ENCODE peak calls at places on chromosomes 3 and 15, in eight cellular contexts. Q is cardiac fibroblast, K is brain microvascular endothelial cell, U is progenitor cell of endocrine pancreas, J is activated B cell treated with CpG ODN at 0.5 μM for 24 hours, C is type B pancreatic cell, X is stomach, O is AG09309. V is an unnamed sample.

GRCh38 chr15:31300981-31301686 is 25.5 kb upstream of the KLF13 start:
- DNase-seq in Q (no peak), K (no peak), U (no peak), J (no peak), C (peak), X (no peak), O (no peak), V (no peak)

GRCh38 chr3:24067483-24067882 is 122.4 kb downstream of the NR1D2 start:
- DNase-seq in Q (peak), K (no peak), U (no peak), J (no peak), C (no peak), X (no peak), O (no peak), V (no peak)

GRCh38 chr3:46359748-46360509 is 6.0 kb downstream of the CCR2 start:
- DNase-seq in Q (peak), K (no peak), U (no peak), J (no peak), C (no peak), X (no peak), O (no peak), V (no peak)

GRCh38 chr15:77185242-77185785 is 114.4 kb upstream of the TSPAN3 start:
- DNase-seq in Q (no peak), K (no peak), U (no peak), J (no peak), C (no peak), X (no peak), O (no peak), V (no peak)

GRCh38 chr3:185519021-185519420 is 20.2 kb upstream of the TMEM41A start:
- DNase-seq in Q (no peak), K (no peak), U (no peak), J (no peak), C (no peak), X (no peak), O (no peak), V (no peak)

GRCh38 chr3:36095238-36095637 is 285.1 kb upstream of the STAC start:
- DNase-seq in Q (no peak), K (no peak), U (no peak), J (no peak), C (no peak), X (no peak), O (no peak), V (no peak)

GRCh38 chr3:169666501-169667379 is 3.2 kb upstream of the MECOM start:
- DNase-seq in Q (no peak), K (no peak), U (peak), J (no peak), C (no peak), X (peak), O (no peak), V (no peak)

GRCh38 chr15:73127302-73127936 is 75.2 kb downstream of the NEO1 start:
- DNase-seq in Q (peak), K (peak), U (no peak), J (no peak), C (no peak), X (no peak), O (no peak), V (no peak)

GRCh38 chr3:197406266-197406665 is 107.9 kb upstream of the DLG1 start:
- DNase-seq in Q (peak), K (no peak), U (no peak), J (no peak), C (no peak), X (no peak), O (no peak), V (no peak)

GRCh38 chr15:60804986-60805949 is 326.3 kb upstream of the ICE2 start:
- DNase-seq in Q (peak), K (peak), U (no peak), J (no peak), C (no peak), X (no peak), O (peak), V (no peak)

GRCh38 chr3:19436746-19437145 is 288.4 kb downstream of the KCNH8 start:
- DNase-seq in Q (no peak), K (no peak), U (no peak), J (no peak), C (no peak), X (no peak), O (no peak), V (no peak)

GRCh38 chr3:126770096-126770495 is 66.1 kb downstream of the CHCHD6 start:
- DNase-seq in Q (peak), K (no peak), U (no peak), J (no peak), C (no peak), X (no peak), O (no peak), V (no peak)

GRCh38 chr15:67824157-67824899 is 981 bp upstream of the SKOR1 start:
- DNase-seq in Q (no peak), K (no peak), U (no peak), J (no peak), C (no peak), X (no peak), O (no peak), V (no peak)

GRCh38 chr3:100928638-100929428 is 64.4 kb downstream of the ABI3BP start:
- DNase-seq in Q (peak), K (peak), U (no peak), J (no peak), C (no peak), X (no peak), O (peak), V (no peak)

GRCh38 chr3:18418173-18418572 is 7.0 kb downstream of the SATB1 start:
- DNase-seq in Q (no peak), K (no peak), U (no peak), J (no peak), C (no peak), X (no peak), O (no peak), V (no peak)

GRCh38 chr15:91291673-91292072 is 191.6 kb downstream of the SV2B start:
- DNase-seq in Q (peak), K (no peak), U (no peak), J (no peak), C (no peak), X (no peak), O (no peak), V (no peak)

GRCh38 chr15:72342385-72342784 is 22.4 kb upstream of the CELF6 start:
- DNase-seq in Q (peak), K (peak), U (no peak), J (no peak), C (no peak), X (peak), O (no peak), V (no peak)

GRCh38 chr3:128584412-128585020 is 66.1 kb downstream of the RPN1 start:
- DNase-seq in Q (peak), K (peak), U (peak), J (no peak), C (no peak), X (peak), O (peak), V (no peak)

DNA sequence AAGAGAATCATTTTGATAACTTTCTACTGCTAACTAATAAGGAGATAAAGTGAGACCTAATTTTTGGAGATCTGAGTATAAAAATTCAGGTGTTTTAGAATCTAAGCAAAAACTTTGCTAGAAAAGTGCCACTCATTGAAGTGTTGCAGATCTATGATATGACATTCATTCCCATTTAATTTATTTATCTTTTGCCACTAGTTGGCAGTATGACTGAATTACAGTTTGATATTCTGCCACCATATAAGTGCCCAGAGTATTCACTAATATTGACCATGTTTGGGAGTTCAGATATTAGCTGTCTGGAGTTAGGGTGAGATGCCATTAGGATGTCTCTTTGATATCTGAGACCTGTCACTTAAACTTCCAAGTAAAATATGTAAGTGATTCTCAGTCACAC is 251.3 kb upstream of the GBE1 start:
- DNase-seq in Q (peak), K (no peak), U (no peak), J (no peak), C (no peak), X (no peak), O (no peak), V (no peak)
- TF ChIP-seq CTCF in Q (peak), K (peak), U (peak), J (no peak), C (peak), X (no peak), O (peak), V (no peak)

DNA sequence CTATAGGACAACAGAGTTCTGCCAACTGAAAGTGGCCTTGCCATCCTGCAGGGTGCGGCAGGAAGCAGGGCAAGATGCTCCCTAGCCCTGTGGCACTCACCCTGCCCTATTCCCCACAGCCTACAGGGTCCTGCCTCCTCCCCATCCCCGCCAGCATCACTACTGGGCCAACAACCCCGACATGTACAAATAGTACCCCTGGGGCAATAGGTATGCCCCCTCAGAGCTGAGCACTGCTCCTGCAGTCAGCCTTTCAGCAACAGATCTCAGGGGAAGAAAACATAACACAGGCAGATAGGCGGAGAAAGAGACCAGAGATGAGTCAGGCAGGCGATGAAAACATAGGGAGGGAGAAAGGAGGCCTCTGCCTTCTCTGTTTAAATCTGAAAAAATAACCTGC is 74.7 kb downstream of the XXYLT1 start:
- DNase-seq in Q (peak), K (peak), U (no peak), J (no peak), C (peak), X (peak), O (no peak), V (no peak)
- TF ChIP-seq CTCF in Q (peak), K (peak), U (no peak), J (no peak), C (no peak), X (no peak), O (no peak), V (no peak)

DNA sequence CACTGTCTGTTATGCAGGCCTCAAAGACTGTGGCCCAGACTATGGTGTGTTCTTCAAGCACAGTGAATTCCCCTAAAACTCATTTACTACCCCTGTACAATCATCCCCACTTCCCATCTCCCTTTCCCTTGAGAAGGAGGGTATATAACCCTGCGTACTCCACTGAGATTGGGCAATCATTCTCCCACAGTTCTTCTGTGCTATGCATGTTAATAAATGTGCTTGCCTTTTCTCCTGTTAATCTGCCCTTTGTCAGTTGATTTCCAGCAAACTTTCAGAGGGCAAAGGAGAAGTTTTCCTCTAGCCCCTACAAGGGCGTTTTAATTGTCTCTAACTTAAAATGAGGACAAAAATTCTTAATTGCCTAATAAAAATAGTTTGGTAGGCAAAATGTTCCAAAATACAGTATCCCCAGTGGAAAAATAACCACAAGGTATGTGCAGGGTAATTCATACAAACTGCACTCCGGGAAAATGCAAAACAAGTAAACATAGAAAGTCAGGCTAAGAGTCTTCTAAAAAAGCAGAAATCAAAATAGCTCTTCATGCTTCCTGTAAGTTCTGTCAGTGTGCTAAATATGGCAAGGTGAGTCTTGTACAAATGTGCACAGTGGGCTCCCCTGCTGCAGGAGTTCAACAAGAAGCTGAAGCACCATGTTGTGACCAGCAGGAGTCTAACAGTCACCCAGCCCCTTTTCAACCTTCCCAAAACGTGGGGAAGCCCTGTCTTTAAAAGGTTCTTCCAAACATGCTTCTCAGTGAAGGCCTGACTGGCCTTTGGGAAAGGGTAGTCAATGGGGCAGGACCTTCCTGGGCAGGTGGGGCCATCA is 10.2 kb downstream of the ATP10A start:
- DNase-seq in Q (peak), K (no peak), U (no peak), J (no peak), C (no peak), X (no peak), O (no peak), V (no peak)
- TF ChIP-seq CTCF in Q (no peak), K (peak), U (no peak), J (no peak), C (no peak), X (no peak), O (no peak), V (no peak)

DNA sequence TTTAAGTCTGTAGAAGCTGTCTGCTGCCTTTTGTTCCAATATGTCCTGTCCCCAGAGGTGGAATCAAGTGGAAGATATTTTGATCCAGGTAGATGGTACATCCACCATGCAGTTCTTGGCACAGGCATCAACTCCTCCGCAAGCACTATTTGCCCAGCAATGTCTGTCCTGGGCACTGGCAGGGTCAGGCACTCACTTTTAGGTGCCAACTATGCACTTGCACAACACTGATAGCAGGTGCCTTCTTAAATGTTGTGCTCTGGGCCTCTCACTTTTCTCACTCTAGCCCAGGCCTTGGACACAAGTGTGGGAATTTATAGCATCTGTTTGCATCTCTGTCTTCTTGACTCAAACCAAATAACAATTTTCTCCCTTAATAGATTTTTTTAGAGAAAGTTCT is 140.5 kb upstream of the UBE2E2 start:
- DNase-seq in Q (no peak), K (no peak), U (no peak), J (no peak), C (no peak), X (no peak), O (no peak), V (no peak)
- TF ChIP-seq CTCF in Q (no peak), K (no peak), U (no peak), J (no peak), C (no peak), X (no peak), O (no peak), V (no peak)

DNA sequence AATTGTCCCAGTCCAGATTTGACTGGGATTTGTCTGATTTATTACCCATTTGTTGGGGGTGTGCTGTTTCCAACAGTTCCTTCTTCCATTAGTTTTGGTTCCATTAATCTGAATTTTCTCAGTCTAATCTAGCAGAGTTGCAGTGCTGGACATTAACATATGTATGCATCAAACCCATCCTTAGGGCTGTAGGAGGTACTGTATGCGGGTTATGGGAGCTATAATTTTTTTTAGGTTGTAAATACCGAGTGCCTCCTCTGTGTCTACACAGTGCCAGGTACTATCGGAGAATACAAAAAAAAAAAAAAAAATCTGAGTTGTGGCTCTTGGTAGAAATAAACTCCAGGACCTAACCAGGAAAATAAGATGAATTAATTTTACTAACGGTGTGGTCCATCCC is 133.8 kb downstream of the LIPC start:
- DNase-seq in Q (no peak), K (no peak), U (no peak), J (no peak), C (no peak), X (no peak), O (no peak), V (no peak)
- TF ChIP-seq CTCF in Q (no peak), K (no peak), U (no peak), J (no peak), C (peak), X (no peak), O (no peak), V (no peak)

DNA sequence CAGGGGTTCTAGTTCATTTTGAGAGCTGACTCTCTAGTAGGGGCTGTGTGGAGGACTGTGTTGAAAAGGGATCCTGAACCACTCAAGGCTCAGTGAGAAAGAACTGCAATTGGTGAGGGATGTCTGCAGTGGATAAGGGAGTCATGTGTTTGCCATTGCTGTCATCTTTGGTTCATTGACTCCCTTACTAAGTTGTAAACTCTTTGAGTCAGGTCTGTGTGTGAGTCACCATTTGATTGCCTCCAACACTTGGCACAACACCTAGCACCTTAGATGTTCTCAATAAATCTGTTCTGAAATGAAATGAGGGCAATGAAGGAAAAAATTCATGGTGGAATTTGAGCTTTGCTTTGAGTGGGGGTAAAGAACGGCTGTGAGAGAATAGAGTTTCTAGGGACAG is 51.7 kb downstream of the PLS1 start:
- DNase-seq in Q (peak), K (no peak), U (no peak), J (no peak), C (no peak), X (no peak), O (no peak), V (no peak)
- TF ChIP-seq CTCF in Q (no peak), K (no peak), U (no peak), J (no peak), C (no peak), X (no peak), O (no peak), V (no peak)

DNA sequence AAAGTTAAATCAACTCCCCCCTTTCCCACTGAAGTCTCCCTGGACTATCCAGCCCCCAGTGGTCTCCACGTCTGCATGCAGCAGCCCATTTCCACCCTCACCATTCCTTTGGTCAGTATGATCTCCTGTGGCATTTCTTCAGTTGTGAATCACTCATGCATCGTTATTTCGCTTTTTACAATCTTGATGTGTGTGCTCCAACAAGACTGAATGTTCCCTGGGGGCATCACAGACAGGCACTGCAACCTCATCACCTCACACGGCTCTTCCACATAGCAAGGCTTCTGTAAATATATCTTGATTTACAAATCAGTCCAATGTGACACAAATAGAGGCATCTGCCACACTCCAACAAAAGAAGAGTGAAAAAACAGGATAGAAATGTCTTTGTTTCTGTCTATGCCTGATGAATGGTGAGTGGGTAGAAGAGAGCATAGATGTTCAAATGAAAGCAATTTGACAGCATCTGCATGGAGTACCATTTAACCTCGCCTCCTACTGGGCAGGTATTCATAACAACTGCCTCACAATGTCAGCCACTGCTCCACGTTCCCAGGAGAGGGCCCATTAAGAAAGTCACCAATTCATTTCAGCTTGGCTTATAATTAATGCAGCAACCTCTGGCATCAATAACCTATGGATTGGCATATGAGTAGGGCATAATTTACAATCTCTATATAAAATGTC is 5.2 kb downstream of the HEG1 start:
- DNase-seq in Q (no peak), K (no peak), U (no peak), J (no peak), C (no peak), X (no peak), O (no peak), V (no peak)
- TF ChIP-seq CTCF in Q (no peak), K (no peak), U (no peak), J (no peak), C (no peak), X (no peak), O (peak), V (no peak)

DNA sequence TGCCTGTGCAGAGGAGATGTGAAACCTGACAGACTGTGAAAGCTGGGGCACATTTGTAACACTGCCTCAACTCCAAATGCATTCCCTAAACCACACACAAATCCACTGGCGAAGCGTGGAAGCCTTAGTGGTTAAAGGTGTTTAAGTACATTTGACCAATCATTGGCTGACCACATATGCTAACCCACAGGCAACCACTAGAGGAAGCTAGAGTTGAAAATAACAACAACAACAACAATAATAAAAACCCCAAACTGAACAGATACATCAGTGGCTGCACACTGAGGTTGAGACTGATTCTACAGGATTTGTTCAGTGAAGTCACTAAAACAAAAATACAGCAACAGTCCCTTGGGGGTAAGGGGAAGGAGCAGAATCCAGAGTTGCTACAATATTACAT is 129.7 kb downstream of the TJP1 start:
- DNase-seq in Q (peak), K (no peak), U (no peak), J (no peak), C (no peak), X (no peak), O (no peak), V (no peak)
- TF ChIP-seq CTCF in Q (peak), K (peak), U (peak), J (no peak), C (peak), X (no peak), O (peak), V (no peak)

V was measured in mesothelial cell of epicardium.